ENCODE peak calls at places on chromosomes 11 and 22, in five cellular contexts. Q is left lung, D is colonic mucosa, O is uterus, H is right lobe of liver. J is an unnamed sample.
A peak's percentile ranks its signal among the peaks of the same experiment; 100 is the strongest.

GRCh38 chr22:27686534-27686933 is 115.0 kb downstream of the MN1 start:
- DNase-seq in Q (no peak), D (peak; percentile 39), O (peak; percentile 48), H (no peak), J (peak; percentile 34)

GRCh38 chr22:44671742-44672141 is 30.3 kb upstream of the PRR5 start:
- DNase-seq in Q (no peak), D (no peak), O (no peak), H (no peak), J (no peak)

GRCh38 chr11:38446336-38446735 is 1848.3 kb upstream of the RAG2 start:
- DNase-seq in Q (no peak), D (no peak), O (no peak), H (no peak), J (no peak)

GRCh38 chr22:37940698-37941376 is 12.6 kb downstream of the C22orf23 start:
- DNase-seq in Q (no peak), D (no peak), O (no peak), H (no peak), J (no peak)

GRCh38 chr11:78809931-78810481 is 235.3 kb upstream of the NARS2 start:
- DNase-seq in Q (no peak), D (no peak), O (no peak), H (no peak), J (no peak)

GRCh38 chr22:26756675-26757293 is 99.4 kb downstream of the MIAT start:
- DNase-seq in Q (peak; percentile 87), D (peak; percentile 37), O (peak; percentile 74), H (no peak), J (peak; percentile 59)

GRCh38 chr22:43039800-43040199 is 24.9 kb upstream of the PACSIN2 start:
- DNase-seq in Q (no peak), D (no peak), O (no peak), H (no peak), J (no peak)

GRCh38 chr11:103988595-103988969 is 47.9 kb upstream of the DDI1 start:
- DNase-seq in Q (no peak), D (no peak), O (no peak), H (no peak), J (no peak)

GRCh38 chr11:64409707-64410395 is 50.9 kb downstream of the RPS6KA4 start:
- DNase-seq in Q (no peak), D (no peak), O (peak; percentile 62), H (peak; percentile 47), J (peak; percentile 26)

GRCh38 chr11:103803062-103803461 is 233.4 kb upstream of the DDI1 start:
- DNase-seq in Q (no peak), D (no peak), O (no peak), H (no peak), J (no peak)

GRCh38 chr11:104968365-104968855 is at the start of gene CASP4:
- DNase-seq in Q (no peak), D (peak; percentile 53), O (no peak), H (no peak), J (peak; percentile 16)

GRCh38 chr22:24006914-24007214 is 1.6 kb upstream of the GSTT4 start:
- DNase-seq in Q (peak; percentile 72), D (no peak), O (no peak), H (no peak), J (no peak)

GRCh38 chr11:46129133-46129532 is 7.9 kb upstream of the PHF21A start:
- DNase-seq in Q (no peak), D (no peak), O (no peak), H (no peak), J (no peak)

GRCh38 chr22:48004038-48004437 is 1241.6 kb downstream of the TBC1D22A start:
- DNase-seq in Q (no peak), D (no peak), O (no peak), H (no peak), J (no peak)

GRCh38 chr11:120566176-120566575 is 54.6 kb downstream of the GRIK4 start:
- DNase-seq in Q (no peak), D (no peak), O (no peak), H (no peak), J (no peak)

GRCh38 chr22:18057568-18058209 is 20.1 kb upstream of the PEX26 start:
- DNase-seq in Q (no peak), D (peak; percentile 58), O (peak; percentile 85), H (peak; percentile 56), J (peak; percentile 74)

GRCh38 chr11:3164540-3165151 is 464 bp downstream of the OSBPL5 start:
- DNase-seq in Q (peak; percentile 85), D (no peak), O (peak; percentile 28), H (peak; percentile 53), J (peak; percentile 16)

GRCh38 chr22:31177420-31178162 is 17.6 kb downstream of the RNF185 start:
- DNase-seq in Q (no peak), D (no peak), O (no peak), H (no peak), J (no peak)

GRCh38 chr22:17192186-17192585 is 27.0 kb downstream of the ADA2 start:
- DNase-seq in Q (no peak), D (no peak), O (no peak), H (no peak), J (no peak)

GRCh38 chr11:28903716-28904115 is 795.5 kb downstream of the METTL15 start:
- DNase-seq in Q (no peak), D (no peak), O (no peak), H (no peak), J (no peak)

GRCh38 chr11:133065847-133066485 is 466.3 kb downstream of the OPCML start:
- DNase-seq in Q (no peak), D (no peak), O (no peak), H (no peak), J (no peak)

GRCh38 chr11:75768909-75769771 is 562 bp downstream of the DGAT2 start:
- DNase-seq in Q (no peak), D (peak; percentile 28), O (no peak), H (peak; percentile 56), J (no peak)
- H3K4me3 ChIP-seq in Q (peak overlapping the region; percentile 43), D (peak overlapping the region; percentile 60), O (peak overlapping the region; percentile 38), H (peak overlapping the region; percentile 72), J (peak overlapping the region; percentile 24)

GRCh38 chr11:117562111-117562510 is 234.5 kb downstream of the CEP164 start:
- DNase-seq in Q (no peak), D (no peak), O (no peak), H (peak; percentile 19), J (no peak)

GRCh38 chr11:117563556-117563955 is 233.5 kb downstream of the DSCAML1 start:
- DNase-seq in Q (no peak), D (no peak), O (no peak), H (peak; percentile 21), J (no peak)

GRCh38 chr11:117564321-117564720 is 232.7 kb downstream of the DSCAML1 start:
- DNase-seq in Q (no peak), D (no peak), O (no peak), H (peak; percentile 16), J (no peak)

GRCh38 chr11:117559698-117560097 is 232.0 kb downstream of the CEP164 start:
- DNase-seq in Q (no peak), D (no peak), O (no peak), H (peak; percentile 48), J (no peak)

DNA sequence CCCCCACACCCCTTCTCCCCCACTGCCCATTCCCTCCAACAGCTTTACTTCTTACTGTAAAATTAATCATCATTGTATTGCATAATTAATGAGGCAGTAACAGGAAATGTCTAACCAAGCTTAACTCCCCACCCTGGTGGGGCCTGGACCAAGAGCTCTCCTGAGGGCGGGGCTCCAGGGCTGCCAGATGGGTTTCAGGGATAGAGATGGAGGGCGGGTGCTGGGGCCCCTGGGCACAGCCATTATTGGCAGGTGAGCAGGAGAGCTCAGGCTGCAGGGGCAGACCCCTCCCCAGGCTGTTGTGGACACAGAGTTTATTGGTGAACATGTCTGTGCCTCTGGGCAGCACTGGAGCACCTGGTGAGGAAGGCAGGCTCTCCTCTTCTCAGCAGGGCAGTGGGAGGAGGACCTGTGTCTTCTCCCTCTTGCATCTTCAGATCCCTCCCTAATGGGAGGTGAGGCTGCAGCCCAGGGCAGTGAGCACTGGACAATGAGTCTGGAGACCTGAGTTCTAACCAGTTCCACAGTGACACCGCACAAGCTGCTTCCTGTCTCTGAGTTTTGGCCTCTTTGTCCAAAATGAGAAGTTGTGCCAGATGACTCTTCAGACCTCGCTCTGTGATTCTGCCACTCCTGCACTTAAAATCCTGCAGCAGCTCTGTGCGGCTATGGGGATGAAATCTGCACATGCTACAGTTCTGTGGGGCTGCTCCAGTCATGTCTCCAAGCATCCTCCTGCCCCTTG is 233.3 kb downstream of the CEP164 start:
- DNase-seq in Q (no peak), D (no peak), O (no peak), H (peak; percentile 35), J (no peak)
- H3K27ac ChIP-seq in Q (no peak overlapping the region), D (no peak overlapping the region), O (no peak overlapping the region), H (no peak overlapping the region), J (no peak overlapping the region)

DNA sequence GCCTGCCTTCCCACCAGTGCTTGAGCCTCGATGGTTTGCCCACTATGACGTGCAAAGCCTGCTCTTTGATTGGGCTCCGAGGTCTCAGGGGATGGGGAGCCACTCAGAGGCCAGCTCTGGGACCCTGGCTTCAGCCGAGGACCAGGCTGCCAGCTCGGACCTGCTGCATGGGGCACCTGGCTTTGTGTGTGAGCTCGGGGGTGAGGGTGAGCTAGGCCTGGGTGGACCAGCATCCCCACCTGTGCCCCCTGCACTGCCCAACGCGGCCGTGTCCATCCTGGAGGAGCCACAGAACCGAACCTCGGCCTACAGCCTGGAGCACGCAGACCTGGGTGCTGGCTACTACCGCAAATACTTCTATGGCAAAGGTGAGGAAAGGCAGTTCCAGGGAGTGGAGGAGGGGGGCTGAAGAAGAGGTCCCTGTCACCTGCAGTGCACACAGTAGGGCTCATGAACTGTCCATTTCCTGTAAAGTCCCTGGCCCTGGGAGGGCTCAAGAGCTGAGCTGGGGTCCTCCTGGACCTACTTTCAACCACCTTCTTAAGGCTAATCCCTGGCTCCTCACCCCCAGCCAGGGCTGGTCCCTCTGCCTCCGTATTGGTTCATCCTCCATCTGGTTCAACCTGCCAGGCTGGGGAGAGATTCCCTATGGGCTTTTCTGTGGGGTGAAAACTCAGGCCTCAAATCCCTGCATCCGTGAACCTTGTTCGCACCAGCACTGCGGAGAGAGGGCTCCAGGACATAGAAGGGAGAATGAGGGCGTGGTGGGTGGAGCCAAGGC is 3.5 kb downstream of the SIPA1 start:
- DNase-seq in Q (no peak), D (no peak), O (no peak), H (peak; percentile 55), J (no peak)
- H3K4me1 ChIP-seq in Q (peaks cover 62% of the 10 kb centered on the region), D (peaks cover 10% of the 10 kb centered on the region), O (peaks cover 15% of the 10 kb centered on the region), H (peaks cover 19% of the 10 kb centered on the region), J (peaks cover 9% of the 10 kb centered on the region)

GRCh38 chr22:50530857-50531545 is 1.2 kb upstream of the TYMP start:
- DNase-seq in Q (peak; percentile 99), D (peak; percentile 90), O (peak; percentile 70), H (peak; percentile 97), J (peak; percentile 93)
- H3K4me3 ChIP-seq in Q (peak overlapping the region; percentile 71), D (peak overlapping the region; percentile 55), O (peak overlapping the region; percentile 40), H (peak overlapping the region; percentile 76), J (peak overlapping the region; percentile 58)

DNA sequence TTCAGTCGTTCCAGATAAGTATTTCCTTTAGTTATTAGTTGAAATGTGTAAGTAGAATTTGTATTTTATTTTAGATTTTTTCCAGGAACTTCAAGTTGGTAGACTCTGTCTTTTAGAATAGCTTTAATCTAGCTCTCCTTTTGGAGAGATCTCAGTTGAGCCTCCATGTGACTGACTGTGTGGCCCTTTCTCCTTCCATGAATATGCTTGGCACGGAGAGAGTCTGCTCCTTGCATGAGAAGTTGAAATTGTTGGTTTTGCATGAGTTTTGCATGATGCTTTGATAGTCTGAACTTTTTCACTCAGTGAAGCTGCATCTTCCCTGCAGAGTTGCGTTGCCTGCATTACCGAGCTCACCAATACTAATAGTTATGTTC is 32.8 kb upstream of the CTTN start:
- DNase-seq in Q (no peak), D (no peak), O (no peak), H (no peak), J (no peak)
- H3K27ac ChIP-seq in Q (no peak overlapping the region), D (no peak overlapping the region), O (no peak overlapping the region), H (no peak overlapping the region), J (no peak overlapping the region)